ENCODE peak calls at places on chromosome 7, in five cellular contexts. A is suprapubic skin, N is HCT116, M is uterus, C is sigmoid colon. E is an unnamed sample.

GRCh38 chr7:71184609-71185008 is 52.7 kb downstream of the GALNT17 start:
- DNase-seq in A (no peak), N (no peak), M (no peak), C (no peak), E (no peak)

GRCh38 chr7:69654381-69654780 is 56.1 kb downstream of the AUTS2 start:
- DNase-seq in A (no peak), N (no peak), M (no peak), C (no peak), E (no peak)

GRCh38 chr7:17071866-17072265 is 190.1 kb upstream of the AGR3 start:
- DNase-seq in A (no peak), N (no peak), M (no peak), C (no peak), E (no peak)

GRCh38 chr7:14287398-14287797 is 297.9 kb upstream of the ETV1 start:
- DNase-seq in A (no peak), N (no peak), M (no peak), C (no peak), E (no peak)

GRCh38 chr7:44080686-44081265 is 1.6 kb downstream of the POLM start:
- DNase-seq in A (no peak), N (no peak), M (no peak), C (no peak), E (no peak)

GRCh38 chr7:4166340-4166739 is 515.8 kb upstream of the FOXK1 start:
- DNase-seq in A (no peak), N (no peak), M (no peak), C (no peak), E (no peak)

GRCh38 chr7:98174334-98175259 is 36.6 kb upstream of the BHLHA15 start:
- DNase-seq in A (no peak), N (no peak), M (no peak), C (no peak), E (no peak)

GRCh38 chr7:73970801-73971229 is 57.2 kb upstream of the ELN start:
- DNase-seq in A (peak), N (no peak), M (no peak), C (no peak), E (no peak)

GRCh38 chr7:14821757-14822480 is 80.6 kb downstream of the DGKB start:
- DNase-seq in A (no peak), N (no peak), M (no peak), C (no peak), E (no peak)

GRCh38 chr7:45203947-45204445 is 46.4 kb downstream of the RAMP3 start:
- DNase-seq in A (no peak), N (no peak), M (no peak), C (no peak), E (no peak)

GRCh38 chr7:155310425-155311114 is 12.9 kb downstream of the INSIG1 start:
- DNase-seq in A (no peak), N (no peak), M (no peak), C (no peak), E (no peak)
- TF ChIP-seq POLR2A in A (no peak), N (no peak), M (no peak), C (no peak), E (peak)

DNA sequence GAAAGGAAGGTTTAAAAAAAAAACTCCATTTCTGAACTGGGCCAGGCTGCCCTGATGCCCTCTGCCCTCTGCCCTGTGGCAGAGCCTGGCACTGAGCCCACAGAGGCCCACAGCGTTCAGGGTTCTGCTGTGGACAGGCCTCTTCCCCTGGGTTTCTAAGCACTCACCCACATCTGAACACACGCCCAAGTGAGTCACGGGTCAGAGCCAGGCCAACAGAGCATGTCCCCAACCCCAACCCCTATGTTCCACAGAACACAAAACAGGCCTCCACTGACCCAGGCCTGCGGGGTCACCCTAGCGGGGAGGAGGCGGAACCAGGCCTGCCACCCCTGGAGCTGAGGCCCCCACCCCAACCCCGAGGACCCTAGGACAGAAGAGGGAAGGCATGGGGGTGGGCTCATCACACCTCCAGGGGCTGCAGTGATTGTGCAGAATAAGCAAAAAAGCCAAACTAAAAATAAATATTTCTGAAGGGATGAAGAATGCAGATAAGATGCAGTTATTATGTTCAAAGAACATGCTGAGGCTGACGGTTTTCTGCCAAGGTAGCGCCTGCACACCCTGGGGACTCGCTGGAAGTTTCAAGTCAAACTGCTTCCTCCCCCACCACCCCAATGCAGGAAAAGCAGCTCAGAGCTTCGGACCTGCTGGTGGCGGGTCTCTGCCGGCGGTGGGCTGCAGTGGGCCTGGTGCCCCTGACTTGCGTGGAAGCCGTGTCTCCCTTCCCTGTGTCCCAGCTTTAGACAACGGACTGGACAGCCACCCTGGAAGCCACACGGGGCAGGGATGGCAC is 5.4 kb downstream of the WDR86 start:
- DNase-seq in A (no peak), N (peak), M (peak), C (peak), E (no peak)
- TF ChIP-seq POLR2A in A (no peak), N (no peak), M (no peak), C (no peak), E (no peak)

DNA sequence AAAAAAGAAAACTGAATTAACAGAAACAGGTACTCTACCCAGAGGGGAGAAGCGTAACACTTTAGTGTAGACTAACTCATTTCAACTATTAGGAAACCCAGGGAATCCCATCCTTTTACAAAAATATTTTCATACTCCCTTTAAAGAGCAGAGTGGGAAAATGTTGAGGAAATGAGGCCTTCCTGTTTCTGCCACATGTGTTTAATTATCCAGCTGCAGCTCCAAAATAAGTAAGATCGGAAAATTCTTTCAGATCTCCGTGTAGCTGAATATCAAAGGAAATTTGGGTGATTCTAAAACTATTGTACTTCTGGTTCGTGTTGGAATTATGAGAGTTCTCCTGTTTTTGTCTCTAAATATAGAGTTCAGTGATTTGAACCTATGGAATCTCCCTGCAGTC is 58.0 kb upstream of the CAV2 start:
- DNase-seq in A (no peak), N (no peak), M (no peak), C (no peak), E (no peak)
- TF ChIP-seq POLR2A in A (no peak), N (no peak), M (no peak), C (no peak), E (no peak)

GRCh38 chr7:100679129-100679926 is 5.8 kb downstream of the GNB2 start:
- DNase-seq in A (peak), N (no peak), M (no peak), C (peak), E (no peak)
- TF ChIP-seq POLR2A in A (no peak), N (no peak), M (no peak), C (no peak), E (no peak)

GRCh38 chr7:26399309-26399610 is 107.6 kb downstream of the SNX10 start:
- DNase-seq in A (no peak), N (no peak), M (peak), C (no peak), E (no peak)

GRCh38 chr7:26399747-26400146 is 108.1 kb downstream of the SNX10 start:
- DNase-seq in A (no peak), N (no peak), M (no peak), C (no peak), E (no peak)

GRCh38 chr7:26397326-26397725 is 105.7 kb downstream of the SNX10 start:
- DNase-seq in A (no peak), N (no peak), M (no peak), C (no peak), E (no peak)

GRCh38 chr7:26397786-26398435 is 106.2 kb downstream of the SNX10 start:
- DNase-seq in A (peak), N (no peak), M (no peak), C (no peak), E (peak)

DNA sequence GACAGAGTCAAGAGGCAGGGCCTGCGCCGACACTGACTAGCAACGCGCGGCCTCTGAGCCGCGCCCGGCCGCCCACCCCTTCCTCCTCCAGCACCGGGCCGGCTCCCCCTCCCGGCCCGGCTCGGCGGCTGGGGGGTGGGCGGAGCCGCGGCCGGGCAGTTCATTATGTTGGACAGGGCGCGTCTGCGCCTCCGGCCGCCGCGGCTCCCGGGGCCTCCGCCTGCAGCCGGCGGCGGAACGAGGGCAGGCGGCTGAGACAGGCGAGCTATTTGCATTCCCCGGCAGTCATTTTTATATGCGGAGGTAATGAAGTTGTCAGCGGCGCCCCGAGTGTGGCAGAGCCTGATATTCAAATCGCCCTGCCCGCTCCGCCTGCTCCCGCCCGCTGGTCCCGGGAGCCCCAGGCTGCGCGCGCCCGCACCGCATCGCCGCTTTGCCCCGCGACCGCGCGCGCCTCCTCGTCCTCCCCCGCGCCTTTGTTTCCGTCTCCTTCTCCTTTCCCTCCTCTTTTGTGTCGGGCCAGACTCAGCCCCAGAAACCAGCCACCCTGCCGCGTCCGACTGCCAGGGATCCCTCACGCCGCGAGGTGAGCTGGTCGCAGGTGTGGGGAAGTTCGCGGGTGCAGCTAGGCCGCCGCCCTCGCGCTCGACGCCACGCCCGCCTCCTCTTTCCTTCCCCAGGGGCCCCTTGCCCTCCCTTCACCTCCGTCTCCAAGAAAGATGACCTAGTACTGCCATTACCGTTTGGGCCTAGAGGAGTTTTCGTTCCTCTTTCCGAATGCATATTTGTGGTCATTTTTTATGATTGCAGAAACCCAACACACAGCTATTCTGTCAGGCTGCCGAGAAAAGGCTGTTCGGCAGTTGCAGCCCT is 107.0 kb downstream of the SNX10 start:
- DNase-seq in A (peak), N (no peak), M (peak), C (peak), E (peak)
- TF ChIP-seq POLR2A in A (no peak), N (no peak), M (peak), C (no peak), E (no peak)

GRCh38 chr7:130903358-130903974 is 169.5 kb upstream of the KLF14 start:
- DNase-seq in A (no peak), N (no peak), M (no peak), C (no peak), E (no peak)
- TF ChIP-seq POLR2A in A (no peak), N (peak), M (no peak), C (no peak), E (no peak)

E was measured in erythroblast.